ENCODE peak calls at places on chromosomes 4 and X, in five cellular contexts. One of them, this sample, is unnamed.

GRCh38 chr4:10879411-10880110 is 195.0 kb upstream of the CLNK start:
- DNase-seq in NCI-H1436: no peak
- DNase-seq in GM10248: no peak
- DNase-seq in brain microvascular endothelial cell: peak
- DNase-seq in mesenchymal stem cell: peak
- DNase-seq in this sample: no peak

GRCh38 chr4:37400326-37400881 is 155.9 kb downstream of the NWD2 start:
- DNase-seq in NCI-H1436: no peak
- DNase-seq in GM10248: peak
- DNase-seq in brain microvascular endothelial cell: no peak
- DNase-seq in mesenchymal stem cell: no peak
- DNase-seq in this sample: peak

GRCh38 chr4:187172340-187172761 is 448.7 kb upstream of the FAT1 start:
- DNase-seq in NCI-H1436: no peak
- DNase-seq in GM10248: no peak
- DNase-seq in brain microvascular endothelial cell: peak
- DNase-seq in mesenchymal stem cell: peak
- DNase-seq in this sample: no peak

GRCh38 chrX:10017866-10018265 is 50.7 kb downstream of the CLDN34 start:
- DNase-seq in NCI-H1436: no peak
- DNase-seq in GM10248: no peak
- DNase-seq in brain microvascular endothelial cell: peak
- DNase-seq in mesenchymal stem cell: peak
- DNase-seq in this sample: peak

GRCh38 chr4:53863731-53864130 is 200.7 kb downstream of the CHIC2 start:
- DNase-seq in NCI-H1436: no peak
- DNase-seq in GM10248: no peak
- DNase-seq in brain microvascular endothelial cell: no peak
- DNase-seq in mesenchymal stem cell: peak
- DNase-seq in this sample: no peak

GRCh38 chr4:3301450-3302163 is 8.8 kb downstream of the RGS12 start:
- DNase-seq in NCI-H1436: no peak
- DNase-seq in GM10248: no peak
- DNase-seq in brain microvascular endothelial cell: no peak
- DNase-seq in mesenchymal stem cell: no peak
- DNase-seq in this sample: no peak

GRCh38 chrX:106170318-106170717 is 2.2 kb downstream of the PWWP3B start:
- DNase-seq in NCI-H1436: no peak
- DNase-seq in GM10248: no peak
- DNase-seq in brain microvascular endothelial cell: peak
- DNase-seq in mesenchymal stem cell: peak
- DNase-seq in this sample: no peak

GRCh38 chr4:19748911-19749473 is 502.7 kb upstream of the SLIT2 start:
- DNase-seq in NCI-H1436: no peak
- DNase-seq in GM10248: no peak
- DNase-seq in brain microvascular endothelial cell: no peak
- DNase-seq in mesenchymal stem cell: peak
- DNase-seq in this sample: no peak

GRCh38 chr4:32226201-32226600 is 1506.0 kb downstream of the PCDH7 start:
- DNase-seq in NCI-H1436: no peak
- DNase-seq in GM10248: no peak
- DNase-seq in brain microvascular endothelial cell: no peak
- DNase-seq in mesenchymal stem cell: no peak
- DNase-seq in this sample: no peak

GRCh38 chr4:142202404-142203332 is 566.3 kb downstream of the IL15 start:
- DNase-seq in NCI-H1436: no peak
- DNase-seq in GM10248: no peak
- DNase-seq in brain microvascular endothelial cell: no peak
- DNase-seq in mesenchymal stem cell: no peak
- DNase-seq in this sample: no peak

GRCh38 chr4:113762851-113763172 is 1.3 kb upstream of the CAMK2D start:
- DNase-seq in NCI-H1436: no peak
- DNase-seq in GM10248: no peak
- DNase-seq in brain microvascular endothelial cell: no peak
- DNase-seq in mesenchymal stem cell: no peak
- DNase-seq in this sample: no peak

GRCh38 chr4:159582685-159583084 is 479.8 kb downstream of the RAPGEF2 start:
- DNase-seq in NCI-H1436: no peak
- DNase-seq in GM10248: no peak
- DNase-seq in brain microvascular endothelial cell: no peak
- DNase-seq in mesenchymal stem cell: no peak
- DNase-seq in this sample: no peak

GRCh38 chrX:3609800-3610199 is 103.6 kb downstream of the PRKX start:
- DNase-seq in NCI-H1436: no peak
- DNase-seq in GM10248: no peak
- DNase-seq in brain microvascular endothelial cell: peak
- DNase-seq in mesenchymal stem cell: peak
- DNase-seq in this sample: no peak

GRCh38 chrX:11380187-11380586 is 87.0 kb downstream of the AMELX start:
- DNase-seq in NCI-H1436: no peak
- DNase-seq in GM10248: no peak
- DNase-seq in brain microvascular endothelial cell: no peak
- DNase-seq in mesenchymal stem cell: peak
- DNase-seq in this sample: no peak

GRCh38 chr4:38210396-38211114 is 250.4 kb downstream of the PTTG2 start:
- DNase-seq in NCI-H1436: no peak
- DNase-seq in GM10248: no peak
- DNase-seq in brain microvascular endothelial cell: peak
- DNase-seq in mesenchymal stem cell: no peak
- DNase-seq in this sample: no peak

GRCh38 chr4:42673084-42673429 is 16.2 kb upstream of the ATP8A1 start:
- DNase-seq in NCI-H1436: no peak
- DNase-seq in GM10248: no peak
- DNase-seq in brain microvascular endothelial cell: no peak
- DNase-seq in mesenchymal stem cell: peak
- DNase-seq in this sample: no peak

GRCh38 chr4:108540536-108540935 is 79.8 kb upstream of the RPL34 start:
- DNase-seq in NCI-H1436: no peak
- DNase-seq in GM10248: no peak
- DNase-seq in brain microvascular endothelial cell: no peak
- DNase-seq in mesenchymal stem cell: no peak
- DNase-seq in this sample: no peak

GRCh38 chrX:132957211-132958085 is 981 bp downstream of the HS6ST2 start:
- DNase-seq in NCI-H1436: no peak
- DNase-seq in GM10248: no peak
- DNase-seq in brain microvascular endothelial cell: no peak
- DNase-seq in mesenchymal stem cell: peak
- DNase-seq in this sample: peak

GRCh38 chrX:57573754-57574153 is 18.1 kb upstream of the ZXDB start:
- DNase-seq in NCI-H1436: no peak
- DNase-seq in GM10248: no peak
- DNase-seq in brain microvascular endothelial cell: no peak
- DNase-seq in mesenchymal stem cell: peak
- DNase-seq in this sample: no peak

GRCh38 chrX:135420831-135421230 is 913 bp upstream of the SMIM10L2A start:
- DNase-seq in NCI-H1436: no peak
- DNase-seq in GM10248: no peak
- DNase-seq in brain microvascular endothelial cell: no peak
- DNase-seq in mesenchymal stem cell: no peak
- DNase-seq in this sample: no peak

GRCh38 chr4:32789026-32789608 is 2068.9 kb downstream of the PCDH7 start:
- DNase-seq in NCI-H1436: no peak
- DNase-seq in GM10248: no peak
- DNase-seq in brain microvascular endothelial cell: no peak
- DNase-seq in mesenchymal stem cell: no peak
- DNase-seq in this sample: no peak

GRCh38 chr4:165692082-165692481 is 181.0 kb upstream of the TLL1 start:
- DNase-seq in NCI-H1436: no peak
- DNase-seq in GM10248: no peak
- DNase-seq in brain microvascular endothelial cell: no peak
- DNase-seq in mesenchymal stem cell: no peak
- DNase-seq in this sample: no peak

GRCh38 chr4:186760576-186760975 is 36.9 kb upstream of the FAT1 start:
- DNase-seq in NCI-H1436: no peak
- DNase-seq in GM10248: no peak
- DNase-seq in brain microvascular endothelial cell: peak
- DNase-seq in mesenchymal stem cell: peak
- DNase-seq in this sample: no peak

GRCh38 chr4:17120761-17121160 is 222.3 kb upstream of the LDB2 start:
- DNase-seq in NCI-H1436: no peak
- DNase-seq in GM10248: no peak
- DNase-seq in brain microvascular endothelial cell: no peak
- DNase-seq in mesenchymal stem cell: no peak
- DNase-seq in this sample: no peak

GRCh38 chr4:184347251-184348239 is 126.8 kb downstream of the IRF2 start:
- DNase-seq in NCI-H1436: peak
- DNase-seq in GM10248: peak
- DNase-seq in brain microvascular endothelial cell: peak
- DNase-seq in mesenchymal stem cell: peak
- DNase-seq in this sample: peak

GRCh38 chrX:11064276-11064675 is 46.9 kb upstream of the HCCS start:
- DNase-seq in NCI-H1436: no peak
- DNase-seq in GM10248: no peak
- DNase-seq in brain microvascular endothelial cell: no peak
- DNase-seq in mesenchymal stem cell: no peak
- DNase-seq in this sample: no peak

GRCh38 chr4:1499465-1499864 is 93.2 kb upstream of the NKX1-1 start:
- DNase-seq in NCI-H1436: no peak
- DNase-seq in GM10248: no peak
- DNase-seq in brain microvascular endothelial cell: no peak
- DNase-seq in mesenchymal stem cell: no peak
- DNase-seq in this sample: no peak

GRCh38 chr4:154707877-154708276 is 35.9 kb upstream of the LRAT start:
- DNase-seq in NCI-H1436: no peak
- DNase-seq in GM10248: no peak
- DNase-seq in brain microvascular endothelial cell: no peak
- DNase-seq in mesenchymal stem cell: no peak
- DNase-seq in this sample: no peak

GRCh38 chr4:25320374-25321172 is 8.0 kb downstream of the ZCCHC4 start:
- DNase-seq in NCI-H1436: no peak
- DNase-seq in GM10248: peak
- DNase-seq in brain microvascular endothelial cell: peak
- DNase-seq in mesenchymal stem cell: peak
- DNase-seq in this sample: no peak

GRCh38 chrX:34655496-34656258 is 1.4 kb downstream of the TMEM47 start:
- DNase-seq in NCI-H1436: no peak
- DNase-seq in GM10248: no peak
- DNase-seq in brain microvascular endothelial cell: no peak
- DNase-seq in mesenchymal stem cell: peak
- DNase-seq in this sample: no peak

GRCh38 chr4:112515278-112516075 is 503 bp downstream of the NEUROG2 start:
- DNase-seq in NCI-H1436: no peak
- DNase-seq in GM10248: peak
- DNase-seq in brain microvascular endothelial cell: peak
- DNase-seq in mesenchymal stem cell: peak
- DNase-seq in this sample: peak

GRCh38 chr4:75904086-75904485 is 1.8 kb upstream of the PPEF2 start:
- DNase-seq in NCI-H1436: no peak
- DNase-seq in GM10248: no peak
- DNase-seq in brain microvascular endothelial cell: no peak
- DNase-seq in mesenchymal stem cell: no peak
- DNase-seq in this sample: no peak

GRCh38 chr4:41882622-41883347 is 52.4 kb upstream of the TMEM33 start:
- DNase-seq in NCI-H1436: peak
- DNase-seq in GM10248: peak
- DNase-seq in brain microvascular endothelial cell: peak
- DNase-seq in mesenchymal stem cell: peak
- DNase-seq in this sample: peak

GRCh38 chr4:92064574-92064973 is 239.2 kb upstream of the GRID2 start:
- DNase-seq in NCI-H1436: no peak
- DNase-seq in GM10248: no peak
- DNase-seq in brain microvascular endothelial cell: no peak
- DNase-seq in mesenchymal stem cell: no peak
- DNase-seq in this sample: no peak

GRCh38 chrX:24928114-24928513 is 87.7 kb downstream of the ARX start:
- DNase-seq in NCI-H1436: peak
- DNase-seq in GM10248: no peak
- DNase-seq in brain microvascular endothelial cell: no peak
- DNase-seq in mesenchymal stem cell: no peak
- DNase-seq in this sample: peak

GRCh38 chr4:119299221-119300071 is 22.5 kb downstream of the FABP2 start:
- DNase-seq in NCI-H1436: no peak
- DNase-seq in GM10248: peak
- DNase-seq in brain microvascular endothelial cell: no peak
- DNase-seq in mesenchymal stem cell: peak
- DNase-seq in this sample: no peak

GRCh38 chr4:183320211-183321068 is at the start of gene CLDN22:
- DNase-seq in NCI-H1436: no peak
- DNase-seq in GM10248: no peak
- DNase-seq in brain microvascular endothelial cell: no peak
- DNase-seq in mesenchymal stem cell: no peak
- DNase-seq in this sample: no peak

GRCh38 chrX:108235990-108236389 is 144.4 kb downstream of the ATG4A start:
- DNase-seq in NCI-H1436: no peak
- DNase-seq in GM10248: no peak
- DNase-seq in brain microvascular endothelial cell: no peak
- DNase-seq in mesenchymal stem cell: no peak
- DNase-seq in this sample: no peak

GRCh38 chrX:110341189-110342035 is 17.2 kb upstream of the RTL9 start:
- DNase-seq in NCI-H1436: no peak
- DNase-seq in GM10248: peak
- DNase-seq in brain microvascular endothelial cell: peak
- DNase-seq in mesenchymal stem cell: peak
- DNase-seq in this sample: no peak

GRCh38 chrX:141402897-141403610 is 160.7 kb upstream of the SPANXC start:
- DNase-seq in NCI-H1436: no peak
- DNase-seq in GM10248: no peak
- DNase-seq in brain microvascular endothelial cell: no peak
- DNase-seq in mesenchymal stem cell: no peak
- DNase-seq in this sample: no peak